ENCODE peak calls at places on chromosomes 16 and 17, in four cellular contexts. X is NB4, B is cardiac muscle cell, C is breast epithelium. F is an unnamed sample.

GRCh38 chr17:8843344-8843743 is 24.1 kb downstream of the PIK3R6 start:
- DNase-seq in X (no peak), B (no peak), C (no peak), F (no peak)

GRCh38 chr17:50396261-50397110 is 837 bp downstream of the LRRC59 start:
- DNase-seq in X (peak), B (peak), C (peak), F (peak)

GRCh38 chr17:67891481-67892119 is 66.3 kb downstream of the BPTF start:
- DNase-seq in X (peak), B (peak), C (no peak), F (peak)

GRCh38 chr17:58531122-58531521 is 16.7 kb upstream of the MTMR4 start:
- DNase-seq in X (no peak), B (no peak), C (no peak), F (no peak)

GRCh38 chr17:30210366-30210765 is 25.1 kb downstream of the SLC6A4 start:
- DNase-seq in X (no peak), B (no peak), C (no peak), F (no peak)

GRCh38 chr16:3687792-3688191 is 29.5 kb downstream of the TRAP1 start:
- DNase-seq in X (no peak), B (no peak), C (no peak), F (no peak)

GRCh38 chr16:81784042-81784785 is 5.1 kb downstream of the PLCG2 start:
- DNase-seq in X (no peak), B (no peak), C (no peak), F (no peak)

GRCh38 chr16:3814755-3815154 is 65.8 kb downstream of the CREBBP start:
- DNase-seq in X (no peak), B (no peak), C (no peak), F (no peak)

GRCh38 chr16:30375830-30376229 is 1.2 kb downstream of the MYL11 start:
- DNase-seq in X (no peak), B (no peak), C (no peak), F (no peak)

GRCh38 chr17:60602385-60602742 is 2.4 kb downstream of the PPM1D start:
- DNase-seq in X (no peak), B (peak), C (no peak), F (peak)

GRCh38 chr17:43079578-43080302 is 45.4 kb downstream of the BRCA1 start:
- DNase-seq in X (no peak), B (no peak), C (no peak), F (no peak)

GRCh38 chr17:43070872-43071271 is 45.8 kb downstream of the RND2 start:
- DNase-seq in X (no peak), B (no peak), C (no peak), F (no peak)

GRCh38 chr17:43069368-43069898 is 44.4 kb downstream of the RND2 start:
- DNase-seq in X (no peak), B (no peak), C (no peak), F (no peak)

GRCh38 chr17:43070257-43070656 is 45.2 kb downstream of the RND2 start:
- DNase-seq in X (no peak), B (no peak), C (no peak), F (no peak)

GRCh38 chr17:43074869-43075268 is 49.8 kb downstream of the RND2 start:
- DNase-seq in X (no peak), B (no peak), C (no peak), F (no peak)
- H3K4me3 ChIP-seq in X (no peak), B (no peak), C (no peak), F (no peak)

GRCh38 chr16:6687593-6687992 is 645.1 kb upstream of the RBFOX1 start:
- DNase-seq in X (no peak), B (no peak), C (no peak), F (no peak)

GRCh38 chr16:6684076-6684673 is 648.5 kb upstream of the RBFOX1 start:
- DNase-seq in X (peak), B (no peak), C (no peak), F (no peak)

DNA sequence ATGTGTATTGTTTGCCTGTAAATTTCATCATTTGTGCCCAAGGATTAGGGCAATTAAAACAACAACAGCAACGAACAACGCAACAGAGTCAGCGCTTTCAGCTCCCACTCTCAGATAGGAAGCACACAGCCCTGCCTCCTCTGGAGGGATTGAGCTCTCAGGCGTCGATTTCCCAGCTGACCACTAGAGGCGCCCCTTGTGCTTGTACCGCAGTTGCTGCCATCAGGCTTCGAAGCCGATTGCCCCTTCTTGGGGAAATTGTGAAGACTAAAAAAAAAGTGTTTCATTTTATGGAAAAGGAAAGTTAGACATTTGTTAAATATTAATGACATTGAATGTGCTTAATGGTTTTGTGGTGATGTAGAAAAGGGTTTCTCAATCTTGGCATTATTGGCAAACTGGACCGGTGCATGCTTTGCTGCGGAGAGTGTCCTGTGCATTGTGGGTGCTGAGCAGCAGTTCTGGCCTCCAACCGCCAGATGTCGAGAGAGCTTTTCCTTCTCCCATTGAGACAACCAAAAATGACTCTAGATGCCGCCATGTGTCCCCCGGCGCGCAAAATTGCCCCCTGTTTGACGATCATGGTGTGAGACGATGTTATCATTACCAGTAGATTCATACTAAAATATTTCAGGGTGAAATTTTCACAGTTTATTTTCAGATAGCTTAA is 650.4 kb upstream of the RBFOX1 start:
- DNase-seq in X (peak), B (no peak), C (no peak), F (no peak)
- TF ChIP-seq CTCF in X (peak), B (no peak), C (no peak), F (peak)

GRCh38 chr16:11788914-11789313 is 8.1 kb downstream of the ZC3H7A start:
- DNase-seq in X (no peak), B (no peak), C (peak), F (no peak)

GRCh38 chr16:11781773-11782172 is 15.3 kb downstream of the ZC3H7A start:
- DNase-seq in X (no peak), B (no peak), C (no peak), F (peak)

GRCh38 chr16:11780988-11781680 is 15.9 kb downstream of the ZC3H7A start:
- DNase-seq in X (no peak), B (peak), C (no peak), F (no peak)

GRCh38 chr16:11783319-11784047 is 13.6 kb downstream of the ZC3H7A start:
- DNase-seq in X (no peak), B (peak), C (no peak), F (peak)

DNA sequence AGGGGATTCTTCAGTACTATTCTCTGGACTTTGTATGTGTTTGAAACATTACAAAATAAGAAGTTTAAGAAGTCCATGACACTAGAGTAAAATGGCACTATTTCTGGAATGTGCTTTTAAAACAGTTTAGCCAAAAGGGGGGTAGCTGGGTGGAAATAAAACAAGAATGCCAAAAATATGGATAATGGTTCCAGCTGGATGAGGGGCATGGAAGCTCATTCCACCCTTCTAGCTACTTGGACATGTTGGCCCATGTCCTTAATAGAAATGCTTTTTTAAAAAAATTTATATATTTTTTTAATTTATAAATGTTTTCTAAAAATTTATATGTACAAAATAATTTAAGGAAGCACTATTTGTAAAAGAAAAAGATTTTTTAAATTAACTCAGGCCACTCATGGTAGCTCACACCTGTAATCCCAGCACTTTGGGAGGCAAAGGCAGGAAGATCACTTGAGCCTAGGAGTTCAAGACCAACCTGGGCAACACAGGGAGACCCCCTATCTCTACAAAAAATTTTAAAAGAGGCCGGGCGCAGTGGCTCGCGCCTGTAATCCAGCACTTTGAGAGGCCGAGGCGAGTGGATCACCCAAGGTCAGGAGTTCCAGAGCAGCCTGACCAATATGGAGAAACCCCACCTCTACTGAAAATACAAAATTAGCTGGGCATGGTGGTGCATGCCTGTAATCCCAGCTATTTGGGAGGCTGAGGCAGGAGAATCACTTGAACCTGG is 12.8 kb downstream of the ZC3H7A start:
- DNase-seq in X (no peak), B (no peak), C (no peak), F (peak)
- H3K4me3 ChIP-seq in X (no peak), B (no peak), C (no peak), F (peak)

DNA sequence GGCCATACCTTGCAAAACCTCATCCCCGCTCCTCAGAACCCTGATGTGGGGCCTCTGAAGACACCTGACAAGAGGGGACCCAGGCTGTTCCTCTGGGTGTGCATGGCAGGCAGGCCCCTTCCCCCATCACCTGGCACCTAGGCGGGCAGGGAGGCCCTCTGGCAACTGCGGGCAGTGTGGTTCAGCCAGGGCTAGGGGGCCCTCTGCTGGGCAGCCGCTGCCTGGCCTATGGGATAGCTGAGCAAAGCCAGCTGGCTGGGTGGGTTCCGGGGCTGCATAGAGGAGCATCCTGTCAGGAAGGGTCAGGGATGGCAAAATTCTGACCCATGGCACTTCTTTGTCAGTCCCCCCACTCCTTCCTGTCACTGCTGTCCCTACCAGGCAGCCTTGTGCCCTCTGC is 228.7 kb upstream of the ASIC2 start:
- DNase-seq in X (peak), B (no peak), C (no peak), F (no peak)
- TF ChIP-seq CTCF in X (peak), B (peak), C (no peak), F (no peak)

GRCh38 chr16:88711750-88712340 is 5.5 kb downstream of the CTU2 start:
- DNase-seq in X (no peak), B (no peak), C (no peak), F (no peak)
- H3K4me3 ChIP-seq in X (no peak), B (no peak), C (no peak), F (no peak)

GRCh38 chr17:2057714-2058520 is 3.0 kb downstream of the HIC1 start:
- DNase-seq in X (no peak), B (peak), C (no peak), F (no peak)

GRCh38 chr17:2059125-2059836 is 4.4 kb downstream of the HIC1 start:
- DNase-seq in X (peak), B (no peak), C (no peak), F (no peak)

GRCh38 chr17:2059837-2060658 is 5.1 kb downstream of the HIC1 start:
- DNase-seq in X (no peak), B (no peak), C (no peak), F (no peak)

GRCh38 chr17:2057130-2057713 is 2.3 kb downstream of the HIC1 start:
- DNase-seq in X (no peak), B (peak), C (no peak), F (no peak)

GRCh38 chr17:2058521-2059124 is 3.7 kb downstream of the HIC1 start:
- DNase-seq in X (peak), B (peak), C (no peak), F (no peak)
- TF ChIP-seq CTCF in X (peak), B (peak), C (peak), F (peak)

DNA sequence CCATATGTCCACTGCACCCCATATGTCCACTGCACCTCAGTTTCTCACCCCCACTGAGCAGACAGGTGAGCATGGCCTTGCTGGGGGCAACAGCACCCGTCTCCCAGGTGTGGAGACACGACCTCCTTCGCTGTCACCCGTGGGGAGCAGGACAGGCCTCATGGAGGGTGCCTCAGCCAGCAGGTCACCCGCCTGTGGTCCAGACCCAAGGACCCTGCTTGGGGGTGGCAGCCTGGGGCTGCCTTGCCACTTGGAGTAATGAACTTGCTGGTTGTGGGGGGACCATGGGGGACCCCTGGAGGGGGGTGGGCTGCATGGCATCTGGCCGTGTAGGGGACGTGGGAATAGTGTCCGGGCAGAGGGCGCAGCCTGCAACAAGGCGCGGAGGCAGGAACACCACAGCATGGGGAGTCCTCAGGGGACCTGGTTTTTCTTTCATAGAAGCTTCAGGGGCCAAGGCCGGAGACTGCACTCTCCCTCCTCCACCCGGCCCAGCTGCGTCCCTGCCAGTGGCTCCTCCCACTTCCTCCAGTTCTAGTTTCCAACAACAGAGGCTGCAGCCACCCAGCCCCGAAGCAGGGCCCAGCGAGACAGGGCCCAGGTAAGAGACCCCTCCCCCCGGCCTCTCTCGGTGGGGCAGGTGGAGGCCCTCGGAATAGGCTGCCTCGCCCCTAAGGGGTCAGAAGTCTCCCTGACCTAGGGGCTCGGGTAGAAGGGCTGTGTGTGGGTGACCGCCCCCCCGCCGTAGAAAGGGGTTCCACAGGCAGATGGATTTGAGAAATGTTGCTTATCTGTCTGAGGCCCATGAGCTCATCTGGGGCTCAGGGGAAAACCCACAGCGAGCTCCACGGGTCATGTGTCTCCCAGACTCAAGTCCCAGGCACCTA is at the start of gene NHLRC4:
- DNase-seq in X (peak), B (peak), C (no peak), F (peak)
- H3K4me3 ChIP-seq in X (no peak), B (no peak), C (peak), F (no peak)

F was measured in AG10803.